ENCODE peak calls at places on chromosome 17, in five cellular contexts. M is activated CD4-positive, alpha-beta T cell treated with anti-CD3 and anti-CD28 coated beads, Interleukin-2, amount 10 ng/mL, durations not matched to agents 7 days and 5 days; T is CD4-positive, alpha-beta T cell; Z is BJ; Y is stimulated activated CD4-positive, alpha-beta T cell treated with anti-CD3 and anti-CD28 coated beads, TNF-alpha, amount 100 ng/mL, for 48 hours. C is an unnamed sample.

GRCh38 chr17:64270885-64271284 is 7.8 kb upstream of the TEX2 start:
- DNase-seq in M (peak), T (no peak), Z (no peak), Y (no peak), C (no peak)

GRCh38 chr17:68600123-68600880 is 865 bp downstream of the FAM20A start:
- DNase-seq in M (no peak), T (no peak), Z (no peak), Y (no peak), C (peak)

GRCh38 chr17:76078859-76079576 is at the start of gene ZACN:
- DNase-seq in M (no peak), T (no peak), Z (no peak), Y (no peak), C (peak)

GRCh38 chr17:69525920-69526841 is 111.7 kb downstream of the MAP2K6 start:
- DNase-seq in M (no peak), T (no peak), Z (no peak), Y (no peak), C (peak)

GRCh38 chr17:70658324-70658723 is 489.0 kb downstream of the KCNJ2 start:
- DNase-seq in M (no peak), T (no peak), Z (no peak), Y (no peak), C (no peak)

GRCh38 chr17:57521606-57522435 is 223.3 kb downstream of the CCDC182 start:
- DNase-seq in M (no peak), T (no peak), Z (no peak), Y (no peak), C (no peak)

GRCh38 chr17:74268554-74268953 is 5.5 kb upstream of the DNAI2 start:
- DNase-seq in M (no peak), T (no peak), Z (no peak), Y (no peak), C (no peak)

GRCh38 chr17:72514888-72515287 is 394.1 kb downstream of the SOX9 start:
- DNase-seq in M (no peak), T (no peak), Z (no peak), Y (no peak), C (no peak)

GRCh38 chr17:65514541-65514940 is 46.9 kb downstream of the AXIN2 start:
- DNase-seq in M (no peak), T (no peak), Z (no peak), Y (no peak), C (no peak)

GRCh38 chr17:49747632-49748031 is 16.3 kb downstream of the FAM117A start:
- DNase-seq in M (no peak), T (no peak), Z (no peak), Y (no peak), C (no peak)

GRCh38 chr17:65196617-65197016 is 59.4 kb downstream of the RGS9 start:
- DNase-seq in M (no peak), T (no peak), Z (no peak), Y (no peak), C (no peak)

GRCh38 chr17:75124041-75124818 is 7.3 kb downstream of the NT5C start:
- DNase-seq in M (peak), T (peak), Z (no peak), Y (peak), C (peak)

GRCh38 chr17:32688221-32688620 is 188.7 kb downstream of the MYO1D start:
- DNase-seq in M (no peak), T (no peak), Z (no peak), Y (no peak), C (no peak)

GRCh38 chr17:40316571-40317344 is 7.8 kb downstream of the RARA start:
- DNase-seq in M (no peak), T (no peak), Z (no peak), Y (no peak), C (peak)